ENCODE peak calls at places on chromosomes 7 and 10, in nine cellular contexts. One of them, this sample, is unnamed.

GRCh38 chr10:75910032-75910431 is 478.6 kb downstream of the LRMDA start:
- DNase-seq in GM23248: peak
- DNase-seq in adipocyte: peak
- DNase-seq in AG04449: no peak
- DNase-seq in CD4-positive, alpha-beta memory T cell: no peak
- DNase-seq in skeletal muscle cell: peak
- DNase-seq in epithelial cell of esophagus: peak
- DNase-seq in heart right ventricle: no peak
- DNase-seq in hepatocyte: peak
- DNase-seq in this sample: peak

GRCh38 chr7:13848576-13849527 is 140.6 kb downstream of the ETV1 start:
- DNase-seq in adipocyte: peak
- DNase-seq in GM23248: peak
- DNase-seq in AG04449: no peak
- DNase-seq in hepatocyte: no peak
- DNase-seq in epithelial cell of esophagus: no peak
- DNase-seq in skeletal muscle cell: no peak
- DNase-seq in heart right ventricle: no peak
- DNase-seq in CD4-positive, alpha-beta memory T cell: no peak
- DNase-seq in this sample: peak

GRCh38 chr10:29688230-29688634 is 53.5 kb upstream of the SVIL start:
- DNase-seq in hepatocyte: no peak
- DNase-seq in CD4-positive, alpha-beta memory T cell: no peak
- DNase-seq in heart right ventricle: no peak
- DNase-seq in epithelial cell of esophagus: peak
- DNase-seq in GM23248: peak
- DNase-seq in skeletal muscle cell: peak
- DNase-seq in AG04449: no peak
- DNase-seq in adipocyte: no peak
- DNase-seq in this sample: no peak

GRCh38 chr10:100043796-100044195 is 34.0 kb upstream of the DNMBP start:
- DNase-seq in CD4-positive, alpha-beta memory T cell: no peak
- DNase-seq in epithelial cell of esophagus: peak
- DNase-seq in hepatocyte: peak
- DNase-seq in AG04449: no peak
- DNase-seq in GM23248: peak
- DNase-seq in adipocyte: peak
- DNase-seq in heart right ventricle: peak
- DNase-seq in skeletal muscle cell: no peak
- DNase-seq in this sample: peak

GRCh38 chr7:46551603-46552002 is 630.5 kb upstream of the IGFBP3 start:
- DNase-seq in AG04449: no peak
- DNase-seq in GM23248: no peak
- DNase-seq in skeletal muscle cell: no peak
- DNase-seq in adipocyte: no peak
- DNase-seq in heart right ventricle: no peak
- DNase-seq in CD4-positive, alpha-beta memory T cell: no peak
- DNase-seq in hepatocyte: no peak
- DNase-seq in epithelial cell of esophagus: peak
- DNase-seq in this sample: no peak

GRCh38 chr7:95772771-95773581 is 622 bp downstream of the DYNC1I1 start:
- DNase-seq in adipocyte: no peak
- DNase-seq in GM23248: peak
- DNase-seq in CD4-positive, alpha-beta memory T cell: no peak
- DNase-seq in hepatocyte: peak
- DNase-seq in epithelial cell of esophagus: peak
- DNase-seq in skeletal muscle cell: no peak
- DNase-seq in heart right ventricle: peak
- DNase-seq in AG04449: no peak
- DNase-seq in this sample: peak

GRCh38 chr10:80078448-80079311 is at the start of gene TMEM254:
- DNase-seq in epithelial cell of esophagus: peak
- DNase-seq in heart right ventricle: peak
- DNase-seq in GM23248: peak
- DNase-seq in adipocyte: peak
- DNase-seq in AG04449: peak
- DNase-seq in skeletal muscle cell: peak
- DNase-seq in hepatocyte: peak
- DNase-seq in CD4-positive, alpha-beta memory T cell: peak
- DNase-seq in this sample: peak

GRCh38 chr10:118041316-118041715 is 5.4 kb downstream of the RAB11FIP2 start:
- DNase-seq in GM23248: peak
- DNase-seq in epithelial cell of esophagus: no peak
- DNase-seq in adipocyte: peak
- DNase-seq in hepatocyte: no peak
- DNase-seq in AG04449: peak
- DNase-seq in skeletal muscle cell: peak
- DNase-seq in heart right ventricle: no peak
- DNase-seq in CD4-positive, alpha-beta memory T cell: no peak
- DNase-seq in this sample: peak

GRCh38 chr10:36888925-36889573 is 236.3 kb upstream of the ANKRD30A start:
- DNase-seq in AG04449: no peak
- DNase-seq in adipocyte: peak
- DNase-seq in hepatocyte: peak
- DNase-seq in skeletal muscle cell: no peak
- DNase-seq in GM23248: peak
- DNase-seq in heart right ventricle: no peak
- DNase-seq in CD4-positive, alpha-beta memory T cell: peak
- DNase-seq in epithelial cell of esophagus: peak
- DNase-seq in this sample: peak

GRCh38 chr10:103353281-103353680 is 2.3 kb upstream of the PCGF6 start:
- DNase-seq in AG04449: no peak
- DNase-seq in GM23248: peak
- DNase-seq in hepatocyte: no peak
- DNase-seq in heart right ventricle: no peak
- DNase-seq in skeletal muscle cell: no peak
- DNase-seq in adipocyte: no peak
- DNase-seq in epithelial cell of esophagus: peak
- DNase-seq in CD4-positive, alpha-beta memory T cell: no peak
- DNase-seq in this sample: no peak

GRCh38 chr7:55163733-55164132 is 144.9 kb downstream of the EGFR start:
- DNase-seq in GM23248: no peak
- DNase-seq in hepatocyte: no peak
- DNase-seq in epithelial cell of esophagus: no peak
- DNase-seq in CD4-positive, alpha-beta memory T cell: no peak
- DNase-seq in skeletal muscle cell: no peak
- DNase-seq in AG04449: no peak
- DNase-seq in heart right ventricle: no peak
- DNase-seq in adipocyte: no peak
- DNase-seq in this sample: no peak

GRCh38 chr10:12041766-12042408 is 722 bp downstream of the UPF2 start:
- DNase-seq in adipocyte: peak
- DNase-seq in epithelial cell of esophagus: peak
- DNase-seq in heart right ventricle: no peak
- DNase-seq in GM23248: peak
- DNase-seq in AG04449: no peak
- DNase-seq in skeletal muscle cell: no peak
- DNase-seq in hepatocyte: peak
- DNase-seq in CD4-positive, alpha-beta memory T cell: no peak
- DNase-seq in this sample: peak

GRCh38 chr10:109741712-109742111 is 181.6 kb downstream of the XPNPEP1 start:
- DNase-seq in CD4-positive, alpha-beta memory T cell: no peak
- DNase-seq in skeletal muscle cell: no peak
- DNase-seq in adipocyte: no peak
- DNase-seq in epithelial cell of esophagus: no peak
- DNase-seq in hepatocyte: no peak
- DNase-seq in AG04449: no peak
- DNase-seq in heart right ventricle: no peak
- DNase-seq in GM23248: no peak
- DNase-seq in this sample: no peak

GRCh38 chr10:96614515-96614914 is 27.7 kb upstream of the TM9SF3 start:
- DNase-seq in adipocyte: peak
- DNase-seq in skeletal muscle cell: peak
- DNase-seq in hepatocyte: peak
- DNase-seq in GM23248: peak
- DNase-seq in heart right ventricle: no peak
- DNase-seq in epithelial cell of esophagus: peak
- DNase-seq in AG04449: peak
- DNase-seq in CD4-positive, alpha-beta memory T cell: no peak
- DNase-seq in this sample: peak

GRCh38 chr7:156577645-156578577 is 62.7 kb upstream of the RNF32 start:
- DNase-seq in heart right ventricle: no peak
- DNase-seq in skeletal muscle cell: no peak
- DNase-seq in CD4-positive, alpha-beta memory T cell: no peak
- DNase-seq in epithelial cell of esophagus: no peak
- DNase-seq in AG04449: no peak
- DNase-seq in GM23248: no peak
- DNase-seq in adipocyte: no peak
- DNase-seq in hepatocyte: no peak
- DNase-seq in this sample: no peak

GRCh38 chr7:131226116-131226562 is 101.5 kb upstream of the MKLN1 start:
- DNase-seq in CD4-positive, alpha-beta memory T cell: no peak
- DNase-seq in adipocyte: peak
- DNase-seq in GM23248: no peak
- DNase-seq in heart right ventricle: no peak
- DNase-seq in hepatocyte: peak
- DNase-seq in AG04449: no peak
- DNase-seq in skeletal muscle cell: no peak
- DNase-seq in epithelial cell of esophagus: no peak
- DNase-seq in this sample: peak

GRCh38 chr7:14507617-14508016 is 394.9 kb downstream of the DGKB start:
- DNase-seq in GM23248: peak
- DNase-seq in AG04449: no peak
- DNase-seq in CD4-positive, alpha-beta memory T cell: no peak
- DNase-seq in skeletal muscle cell: peak
- DNase-seq in epithelial cell of esophagus: peak
- DNase-seq in heart right ventricle: peak
- DNase-seq in hepatocyte: no peak
- DNase-seq in adipocyte: no peak
- DNase-seq in this sample: peak

GRCh38 chr7:114082567-114082933 is 163.7 kb upstream of the PPP1R3A start:
- DNase-seq in heart right ventricle: no peak
- DNase-seq in AG04449: no peak
- DNase-seq in GM23248: no peak
- DNase-seq in CD4-positive, alpha-beta memory T cell: no peak
- DNase-seq in skeletal muscle cell: no peak
- DNase-seq in adipocyte: no peak
- DNase-seq in hepatocyte: no peak
- DNase-seq in epithelial cell of esophagus: no peak
- DNase-seq in this sample: no peak
- H3K4me3 ChIP-seq in heart right ventricle: peak
- H3K4me3 ChIP-seq in AG04449: no peak
- H3K4me3 ChIP-seq in GM23248: peak
- H3K4me3 ChIP-seq in CD4-positive, alpha-beta memory T cell: no peak
- H3K4me3 ChIP-seq in skeletal muscle cell: peak
- H3K4me3 ChIP-seq in adipocyte: peak
- H3K4me3 ChIP-seq in hepatocyte: peak
- H3K4me3 ChIP-seq in epithelial cell of esophagus: no peak
- H3K4me3 ChIP-seq in this sample: no peak

GRCh38 chr7:150385240-150385830 is 6.2 kb downstream of the ZNF775 start:
- DNase-seq in GM23248: no peak
- DNase-seq in skeletal muscle cell: no peak
- DNase-seq in adipocyte: no peak
- DNase-seq in epithelial cell of esophagus: no peak
- DNase-seq in heart right ventricle: no peak
- DNase-seq in CD4-positive, alpha-beta memory T cell: no peak
- DNase-seq in AG04449: no peak
- DNase-seq in hepatocyte: no peak
- DNase-seq in this sample: no peak
- H3K4me3 ChIP-seq in GM23248: no peak
- H3K4me3 ChIP-seq in skeletal muscle cell: no peak
- H3K4me3 ChIP-seq in adipocyte: no peak
- H3K4me3 ChIP-seq in epithelial cell of esophagus: no peak
- H3K4me3 ChIP-seq in heart right ventricle: no peak
- H3K4me3 ChIP-seq in CD4-positive, alpha-beta memory T cell: no peak
- H3K4me3 ChIP-seq in AG04449: no peak
- H3K4me3 ChIP-seq in hepatocyte: no peak
- H3K4me3 ChIP-seq in this sample: no peak

DNA sequence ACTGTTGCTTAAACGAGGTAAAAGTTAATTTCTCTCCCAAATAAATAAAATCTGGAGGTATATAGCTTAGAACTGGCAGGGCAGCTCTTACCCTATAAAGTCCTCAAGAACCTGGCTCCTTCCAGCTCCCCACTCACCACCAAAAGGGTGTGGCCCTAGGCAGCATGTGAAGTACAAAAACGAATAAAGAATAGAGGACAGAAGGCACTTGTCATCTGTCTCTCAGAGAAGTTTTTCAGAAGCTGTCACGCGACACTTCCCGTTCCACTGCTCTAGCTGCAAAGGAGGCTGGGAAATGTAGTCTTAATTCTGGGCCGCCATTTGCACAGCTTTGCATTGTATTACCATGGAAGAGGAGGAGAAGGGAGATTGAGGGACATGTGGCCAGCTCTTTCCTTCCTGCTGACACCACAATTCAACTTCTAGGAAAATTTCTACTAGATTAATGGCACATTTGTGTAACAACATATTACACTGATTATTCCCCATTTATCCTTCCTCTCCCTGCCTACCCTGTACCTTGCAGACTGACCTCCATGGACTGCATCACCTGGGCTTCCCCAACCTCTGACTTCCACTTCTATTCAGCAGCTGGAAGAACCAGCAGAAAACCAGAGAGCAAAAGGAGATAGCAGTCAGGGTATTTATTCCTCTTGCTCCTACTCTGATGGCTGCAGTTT is 62.2 kb downstream of the CCDC71L start:
- DNase-seq in AG04449: no peak
- DNase-seq in hepatocyte: peak
- DNase-seq in GM23248: peak
- DNase-seq in CD4-positive, alpha-beta memory T cell: peak
- DNase-seq in epithelial cell of esophagus: peak
- DNase-seq in adipocyte: peak
- DNase-seq in skeletal muscle cell: no peak
- DNase-seq in heart right ventricle: peak
- DNase-seq in this sample: peak
- H3K4me3 ChIP-seq in AG04449: peak
- H3K4me3 ChIP-seq in hepatocyte: peak
- H3K4me3 ChIP-seq in GM23248: peak
- H3K4me3 ChIP-seq in CD4-positive, alpha-beta memory T cell: no peak
- H3K4me3 ChIP-seq in epithelial cell of esophagus: peak
- H3K4me3 ChIP-seq in adipocyte: peak
- H3K4me3 ChIP-seq in skeletal muscle cell: peak
- H3K4me3 ChIP-seq in heart right ventricle: peak
- H3K4me3 ChIP-seq in this sample: peak

GRCh38 chr7:150994838-150995510 is 4.2 kb downstream of the NOS3 start:
- DNase-seq in GM23248: no peak
- DNase-seq in epithelial cell of esophagus: no peak
- DNase-seq in AG04449: no peak
- DNase-seq in skeletal muscle cell: no peak
- DNase-seq in adipocyte: no peak
- DNase-seq in hepatocyte: no peak
- DNase-seq in CD4-positive, alpha-beta memory T cell: no peak
- DNase-seq in heart right ventricle: no peak
- DNase-seq in this sample: no peak

GRCh38 chr7:150994141-150994837 is 3.5 kb downstream of the NOS3 start:
- DNase-seq in AG04449: no peak
- DNase-seq in adipocyte: no peak
- DNase-seq in epithelial cell of esophagus: no peak
- DNase-seq in hepatocyte: peak
- DNase-seq in skeletal muscle cell: no peak
- DNase-seq in heart right ventricle: peak
- DNase-seq in GM23248: no peak
- DNase-seq in CD4-positive, alpha-beta memory T cell: no peak
- DNase-seq in this sample: no peak

GRCh38 chr7:150992833-150993302 is 2.1 kb downstream of the NOS3 start:
- DNase-seq in adipocyte: peak
- DNase-seq in skeletal muscle cell: no peak
- DNase-seq in AG04449: no peak
- DNase-seq in heart right ventricle: peak
- DNase-seq in CD4-positive, alpha-beta memory T cell: no peak
- DNase-seq in hepatocyte: peak
- DNase-seq in GM23248: peak
- DNase-seq in epithelial cell of esophagus: no peak
- DNase-seq in this sample: peak

GRCh38 chr7:150992051-150992640 is 1.3 kb downstream of the NOS3 start:
- DNase-seq in adipocyte: no peak
- DNase-seq in heart right ventricle: no peak
- DNase-seq in AG04449: no peak
- DNase-seq in hepatocyte: no peak
- DNase-seq in GM23248: no peak
- DNase-seq in CD4-positive, alpha-beta memory T cell: no peak
- DNase-seq in epithelial cell of esophagus: no peak
- DNase-seq in skeletal muscle cell: no peak
- DNase-seq in this sample: no peak

GRCh38 chr7:150993511-150993910 is 2.7 kb downstream of the NOS3 start:
- DNase-seq in GM23248: no peak
- DNase-seq in skeletal muscle cell: no peak
- DNase-seq in adipocyte: no peak
- DNase-seq in hepatocyte: no peak
- DNase-seq in epithelial cell of esophagus: no peak
- DNase-seq in AG04449: no peak
- DNase-seq in heart right ventricle: peak
- DNase-seq in CD4-positive, alpha-beta memory T cell: no peak
- DNase-seq in this sample: no peak
- H3K4me3 ChIP-seq in GM23248: no peak
- H3K4me3 ChIP-seq in skeletal muscle cell: no peak
- H3K4me3 ChIP-seq in adipocyte: no peak
- H3K4me3 ChIP-seq in hepatocyte: no peak
- H3K4me3 ChIP-seq in epithelial cell of esophagus: no peak
- H3K4me3 ChIP-seq in AG04449: no peak
- H3K4me3 ChIP-seq in heart right ventricle: peak
- H3K4me3 ChIP-seq in CD4-positive, alpha-beta memory T cell: no peak
- H3K4me3 ChIP-seq in this sample: no peak